ENCODE peak calls at places on chromosome 7, in ten cellular contexts. F is HS-27A, D is RWPE1, B is NCI-H1436, X is astrocyte of the cerebellum, T is ACHN, Z is NCI-H1694 treated with DMSO at 0.1 percent for 48 hours, C is astrocyte of the spinal cord, Q is epithelial cell of esophagus, E is GM23248. J is an unnamed sample.

GRCh38 chr7:106858618-106859532 is 6.2 kb upstream of the PIK3CG start:
- DNase-seq in E (no peak), X (no peak), B (no peak), T (no peak), Q (no peak), Z (no peak), D (peak), C (no peak), F (no peak), J (no peak)

GRCh38 chr7:27079234-27079975 is 16.4 kb downstream of the HOXA1 start:
- DNase-seq in Z (no peak), F (no peak), X (no peak), E (peak), T (no peak), Q (no peak), B (no peak), D (no peak), C (no peak), J (no peak)

GRCh38 chr7:136009488-136010079 is 32.4 kb upstream of the MTPN start:
- DNase-seq in C (peak), T (peak), Z (peak), F (no peak), B (peak), Q (peak), D (peak), X (peak), E (peak), J (no peak)

GRCh38 chr7:33516634-33517033 is 387.3 kb downstream of the BBS9 start:
- DNase-seq in D (no peak), B (no peak), E (no peak), X (no peak), T (no peak), F (no peak), Q (no peak), C (no peak), Z (no peak), J (no peak)

GRCh38 chr7:45033261-45033930 is 33.4 kb downstream of the CCM2 start:
- DNase-seq in D (peak), Q (peak), B (no peak), E (peak), T (peak), F (no peak), X (peak), Z (no peak), C (peak), J (no peak)

GRCh38 chr7:33501368-33501767 is 372.0 kb downstream of the BBS9 start:
- DNase-seq in D (no peak), C (no peak), T (no peak), B (no peak), F (no peak), E (no peak), Z (no peak), X (no peak), Q (no peak), J (no peak)

GRCh38 chr7:155877167-155877566 is 64.9 kb upstream of the SHH start:
- DNase-seq in D (no peak), T (no peak), Q (no peak), X (no peak), F (no peak), C (no peak), Z (no peak), B (no peak), E (no peak), J (no peak)

GRCh38 chr7:151498495-151498894 is 21.2 kb downstream of the RHEB start:
- DNase-seq in B (no peak), C (no peak), F (no peak), Q (no peak), E (no peak), D (no peak), T (peak), Z (no peak), X (no peak), J (no peak)

GRCh38 chr7:6640246-6640721 is 3.2 kb downstream of the ZNF316 start:
- DNase-seq in D (no peak), T (no peak), Q (peak), Z (no peak), B (no peak), X (no peak), E (peak), F (no peak), C (peak), J (no peak)

GRCh38 chr7:130904031-130904757 is 170.2 kb upstream of the KLF14 start:
- DNase-seq in X (no peak), F (peak), C (peak), E (peak), D (peak), B (no peak), Z (no peak), T (peak), Q (peak), J (no peak)

GRCh38 chr7:64180989-64181388 is 26.0 kb upstream of the ZNF735 start:
- DNase-seq in Q (peak), X (no peak), Z (peak), B (no peak), F (no peak), D (no peak), C (no peak), T (peak), E (peak), J (no peak)

GRCh38 chr7:23212395-23212794 is 30.5 kb downstream of the NUP42 start:
- DNase-seq in D (no peak), C (no peak), T (no peak), Z (no peak), Q (no peak), F (no peak), E (no peak), X (no peak), B (no peak), J (no peak)

GRCh38 chr7:107660381-107661080 is at the start of gene SLC26A4:
- DNase-seq in T (no peak), F (no peak), Q (peak), Z (no peak), D (no peak), C (no peak), B (no peak), X (no peak), E (peak), J (no peak)

GRCh38 chr7:14021069-14021468 is 31.6 kb upstream of the ETV1 start:
- DNase-seq in C (peak), T (no peak), F (peak), D (peak), E (peak), X (peak), Z (no peak), Q (peak), B (no peak), J (no peak)

GRCh38 chr7:139949629-139950028 is 113.1 kb downstream of the PARP12 start:
- DNase-seq in Q (peak), D (no peak), F (no peak), X (no peak), E (no peak), T (no peak), C (no peak), B (no peak), Z (no peak), J (no peak)

GRCh38 chr7:140059288-140060242 is 3.2 kb downstream of the PARP12 start:
- DNase-seq in Q (peak), X (no peak), T (peak), B (no peak), C (peak), Z (no peak), E (peak), F (peak), D (peak), J (no peak)

GRCh38 chr7:1646957-1647891 is 22.9 kb upstream of the ELFN1 start:
- DNase-seq in E (peak), Q (no peak), D (no peak), T (no peak), X (peak), Z (peak), F (no peak), B (peak), C (no peak), J (no peak)

GRCh38 chr7:158442260-158442659 is 145.4 kb downstream of the PTPRN2 start:
- DNase-seq in X (no peak), F (no peak), C (no peak), T (no peak), Q (peak), B (peak), Z (peak), D (no peak), E (no peak), J (no peak)

GRCh38 chr7:47954231-47954911 is 6.1 kb upstream of the PKD1L1 start:
- DNase-seq in F (no peak), X (peak), D (no peak), T (no peak), B (no peak), E (peak), Q (no peak), Z (no peak), C (peak), J (no peak)

GRCh38 chr7:118949031-118949430 is 724.5 kb downstream of the ANKRD7 start:
- DNase-seq in X (no peak), T (peak), D (no peak), E (no peak), B (no peak), Q (peak), F (no peak), C (peak), Z (no peak), J (no peak)

GRCh38 chr7:128419262-128419661 is 9.5 kb upstream of the IMPDH1 start:
- DNase-seq in Q (no peak), B (no peak), E (no peak), T (no peak), X (no peak), F (no peak), C (no peak), Z (no peak), D (no peak), J (no peak)

GRCh38 chr7:76318488-76319353 is 16.2 kb downstream of the HSPB1 start:
- DNase-seq in F (peak), Q (peak), T (peak), X (peak), Z (peak), E (peak), B (peak), D (peak), C (peak), J (no peak)